ENCODE peak calls at places on chromosomes 6 and 20, in five cellular contexts. One of them, this sample, is unnamed.

GRCh38 chr6:148329568-148330299 is 12.9 kb upstream of the SASH1 start:
- DNase-seq in LHCN-M2: peak; percentile 79
- DNase-seq in germinal center: no peak
- DNase-seq in GOT3: no peak
- DNase-seq in esophagus squamous epithelium: no peak
- DNase-seq in this sample: no peak

GRCh38 chr6:55955684-55956083 is 80.3 kb upstream of the BMP5 start:
- DNase-seq in LHCN-M2: no peak
- DNase-seq in germinal center: no peak
- DNase-seq in GOT3: no peak
- DNase-seq in esophagus squamous epithelium: no peak
- DNase-seq in this sample: no peak

GRCh38 chr20:10925767-10926166 is 252.0 kb upstream of the JAG1 start:
- DNase-seq in LHCN-M2: no peak
- DNase-seq in germinal center: no peak
- DNase-seq in GOT3: no peak
- DNase-seq in esophagus squamous epithelium: no peak
- DNase-seq in this sample: no peak

GRCh38 chr6:124011180-124011579 is 207.5 kb downstream of the NKAIN2 start:
- DNase-seq in LHCN-M2: no peak
- DNase-seq in germinal center: no peak
- DNase-seq in GOT3: no peak
- DNase-seq in esophagus squamous epithelium: no peak
- DNase-seq in this sample: no peak

GRCh38 chr6:116969211-116969863 is 92.3 kb downstream of the RFX6 start:
- DNase-seq in LHCN-M2: peak; percentile 50
- DNase-seq in germinal center: peak; percentile 36
- DNase-seq in GOT3: no peak
- DNase-seq in esophagus squamous epithelium: no peak
- DNase-seq in this sample: no peak

GRCh38 chr6:1636971-1637871 is 27.5 kb downstream of the FOXC1 start:
- DNase-seq in LHCN-M2: no peak
- DNase-seq in germinal center: peak; percentile 46
- DNase-seq in GOT3: no peak
- DNase-seq in esophagus squamous epithelium: no peak
- DNase-seq in this sample: no peak

GRCh38 chr6:170269873-170270541 is 20.9 kb downstream of the DLL1 start:
- DNase-seq in LHCN-M2: peak; percentile 83
- DNase-seq in germinal center: no peak
- DNase-seq in GOT3: no peak
- DNase-seq in esophagus squamous epithelium: no peak
- DNase-seq in this sample: no peak

GRCh38 chr20:61052195-61052594 is 199.9 kb upstream of the CDH4 start:
- DNase-seq in LHCN-M2: no peak
- DNase-seq in germinal center: no peak
- DNase-seq in GOT3: no peak
- DNase-seq in esophagus squamous epithelium: no peak
- DNase-seq in this sample: no peak

GRCh38 chr6:33456156-33456555 is 1.8 kb downstream of the ZBTB9 start:
- DNase-seq in LHCN-M2: no peak
- DNase-seq in germinal center: no peak
- DNase-seq in GOT3: no peak
- DNase-seq in esophagus squamous epithelium: no peak
- DNase-seq in this sample: no peak

GRCh38 chr20:61886721-61887658 is 178.7 kb downstream of the TAF4 start:
- DNase-seq in LHCN-M2: peak; percentile 10
- DNase-seq in germinal center: peak; percentile 41
- DNase-seq in GOT3: no peak
- DNase-seq in esophagus squamous epithelium: no peak
- DNase-seq in this sample: no peak

GRCh38 chr6:118165500-118165899 is 258.4 kb downstream of the SLC35F1 start:
- DNase-seq in LHCN-M2: no peak
- DNase-seq in germinal center: no peak
- DNase-seq in GOT3: no peak
- DNase-seq in esophagus squamous epithelium: no peak
- DNase-seq in this sample: no peak

GRCh38 chr6:160756871-160757270 is 54.8 kb downstream of the PLG start:
- DNase-seq in LHCN-M2: no peak
- DNase-seq in germinal center: no peak
- DNase-seq in GOT3: no peak
- DNase-seq in esophagus squamous epithelium: no peak
- DNase-seq in this sample: no peak

GRCh38 chr6:66675906-66676305 is 968.9 kb upstream of the EYS start:
- DNase-seq in LHCN-M2: no peak
- DNase-seq in germinal center: no peak
- DNase-seq in GOT3: no peak
- DNase-seq in esophagus squamous epithelium: no peak
- DNase-seq in this sample: no peak

GRCh38 chr6:99822741-99823512 is 171.1 kb downstream of the MCHR2 start:
- DNase-seq in LHCN-M2: peak; percentile 72
- DNase-seq in germinal center: peak; percentile 10
- DNase-seq in GOT3: no peak
- DNase-seq in esophagus squamous epithelium: no peak
- DNase-seq in this sample: no peak

GRCh38 chr6:36752187-36752885 is 54.7 kb downstream of the RAB44 start:
- DNase-seq in LHCN-M2: no peak
- DNase-seq in germinal center: no peak
- DNase-seq in GOT3: no peak
- DNase-seq in esophagus squamous epithelium: no peak
- DNase-seq in this sample: no peak

GRCh38 chr6:106476326-106477105 is 116.0 kb downstream of the CRYBG1 start:
- DNase-seq in LHCN-M2: peak; percentile 61
- DNase-seq in germinal center: no peak
- DNase-seq in GOT3: no peak
- DNase-seq in esophagus squamous epithelium: no peak
- DNase-seq in this sample: no peak

GRCh38 chr6:22042713-22043112 is 254.1 kb downstream of the PRL start:
- DNase-seq in LHCN-M2: no peak
- DNase-seq in germinal center: no peak
- DNase-seq in GOT3: no peak
- DNase-seq in esophagus squamous epithelium: no peak
- DNase-seq in this sample: no peak

GRCh38 chr6:166258854-166259276 is 49.3 kb downstream of the PRR18 start:
- DNase-seq in LHCN-M2: no peak
- DNase-seq in germinal center: no peak
- DNase-seq in GOT3: no peak
- DNase-seq in esophagus squamous epithelium: no peak
- DNase-seq in this sample: no peak

GRCh38 chr6:7544597-7544996 is 3.1 kb downstream of the DSP start:
- DNase-seq in LHCN-M2: no peak
- DNase-seq in germinal center: no peak
- DNase-seq in GOT3: no peak
- DNase-seq in esophagus squamous epithelium: no peak
- DNase-seq in this sample: no peak

GRCh38 chr6:143556529-143556928 is 45.0 kb upstream of the FUCA2 start:
- DNase-seq in LHCN-M2: peak; percentile 89
- DNase-seq in germinal center: no peak
- DNase-seq in GOT3: no peak
- DNase-seq in esophagus squamous epithelium: no peak
- DNase-seq in this sample: peak; percentile 56

This sample was measured in T1000.